ENCODE peak calls at places on chromosomes 12 and 14, in five cellular contexts. B is dorsolateral prefrontal cortex, E is breast epithelium, Y is testis, H is cardiac muscle cell. I is an unnamed sample.

GRCh38 chr12:20128926-20129325 is 239.4 kb upstream of the PDE3A start:
- DNase-seq in B (no peak), Y (no peak), H (no peak), E (no peak), I (no peak)

GRCh38 chr12:53049582-53050318 is at the start of gene TNS2:
- DNase-seq in E (peak; percentile 69), Y (peak; percentile 85), B (peak; percentile 33), H (peak; percentile 35), I (peak; percentile 70)

GRCh38 chr14:97410667-97411286 is 613.6 kb downstream of the VRK1 start:
- DNase-seq in H (no peak), Y (no peak), B (no peak), E (no peak), I (no peak)

GRCh38 chr14:100066984-100067383 is 1.8 kb downstream of the EVL start:
- DNase-seq in Y (no peak), E (no peak), B (no peak), H (no peak), I (no peak)

GRCh38 chr12:118813778-118814359 is 167.5 kb upstream of the SRRM4 start:
- DNase-seq in Y (no peak), B (no peak), H (peak; percentile 45), E (no peak), I (no peak)

GRCh38 chr12:101663298-101663697 is 34.1 kb upstream of the CHPT1 start:
- DNase-seq in Y (no peak), E (no peak), B (no peak), H (no peak), I (no peak)

GRCh38 chr14:28707814-28708213 is 58.8 kb upstream of the FOXG1 start:
- DNase-seq in H (no peak), Y (no peak), E (no peak), B (no peak), I (no peak)

GRCh38 chr12:92416385-92416812 is 270.8 kb upstream of the BTG1 start:
- DNase-seq in Y (no peak), E (no peak), H (peak; percentile 69), B (no peak), I (no peak)

GRCh38 chr12:95385246-95385645 is 88.7 kb upstream of the METAP2 start:
- DNase-seq in B (no peak), Y (peak; percentile 26), H (no peak), E (no peak), I (no peak)

GRCh38 chr12:128947199-128947598 is 93.9 kb downstream of the GLT1D1 start:
- DNase-seq in H (no peak), E (no peak), Y (no peak), B (no peak), I (no peak)

GRCh38 chr12:56529656-56530055 is 8.0 kb downstream of the RBMS2 start:
- DNase-seq in Y (no peak), H (no peak), E (no peak), B (no peak), I (no peak)

GRCh38 chr14:34754687-34755086 is 40.3 kb upstream of the CFL2 start:
- DNase-seq in H (no peak), E (no peak), Y (no peak), B (no peak), I (no peak)

GRCh38 chr12:29245246-29245645 is 96.2 kb downstream of the FAR2 start:
- DNase-seq in Y (no peak), B (no peak), H (no peak), E (no peak), I (no peak)

GRCh38 chr14:95915326-95915725 is 38.7 kb downstream of the TUNAR start:
- DNase-seq in B (no peak), E (no peak), Y (no peak), H (no peak), I (peak; percentile 71)

GRCh38 chr12:79546461-79547043 is 144.2 kb downstream of the PAWR start:
- DNase-seq in E (no peak), Y (no peak), B (no peak), H (no peak), I (no peak)

GRCh38 chr12:56931474-56931978 is 2.7 kb downstream of the SDR9C7 start:
- DNase-seq in H (peak; percentile 50), B (no peak), Y (peak; percentile 44), E (no peak), I (peak; percentile 35)

GRCh38 chr12:95637471-95638155 is 86.3 kb upstream of the USP44 start:
- DNase-seq in H (no peak), B (no peak), Y (no peak), E (no peak), I (no peak)

GRCh38 chr14:93047661-93048060 is 68.1 kb downstream of the ITPK1 start:
- DNase-seq in E (no peak), H (no peak), B (no peak), Y (no peak), I (no peak)

GRCh38 chr12:92080390-92081285 is 65.0 kb downstream of the BTG1 start:
- DNase-seq in E (no peak), H (peak; percentile 72), B (no peak), Y (no peak), I (no peak)

GRCh38 chr12:28242888-28243633 is 52.8 kb downstream of the CCDC91 start:
- DNase-seq in E (no peak), B (no peak), H (no peak), Y (no peak), I (no peak)

GRCh38 chr14:69483765-69484443 is 624 bp upstream of the PLEKHD1 start:
- DNase-seq in H (peak; percentile 53), E (peak; percentile 57), Y (peak; percentile 34), B (no peak), I (no peak)

GRCh38 chr14:64729386-64730060 is 25.3 kb downstream of the PLEKHG3 start:
- DNase-seq in E (no peak), B (no peak), Y (no peak), H (no peak), I (no peak)

GRCh38 chr14:55921516-55921915 is 196.7 kb upstream of the PELI2 start:
- DNase-seq in H (no peak), Y (no peak), B (no peak), E (no peak), I (no peak)

GRCh38 chr12:110965574-110965973 is 45.2 kb upstream of the MYL2 start:
- DNase-seq in B (no peak), Y (peak; percentile 86), E (no peak), H (no peak), I (peak; percentile 72)

GRCh38 chr14:81233615-81234014 is 12.9 kb upstream of the GTF2A1 start:
- DNase-seq in B (no peak), E (no peak), H (no peak), Y (no peak), I (no peak)

GRCh38 chr12:30988887-30989286 is 62.3 kb downstream of the TSPAN11 start:
- DNase-seq in E (no peak), B (no peak), Y (no peak), H (no peak), I (no peak)

GRCh38 chr12:60522684-60523083 is 926.9 kb downstream of the SLC16A7 start:
- DNase-seq in E (no peak), B (peak; percentile 53), Y (no peak), H (no peak), I (no peak)

GRCh38 chr14:56199095-56199975 is 81.1 kb downstream of the PELI2 start:
- DNase-seq in H (no peak), E (no peak), Y (peak; percentile 76), B (no peak), I (no peak)

GRCh38 chr12:52495385-52495784 is 2.3 kb upstream of the KRT6A start:
- DNase-seq in H (peak; percentile 53), B (no peak), Y (peak; percentile 38), E (no peak), I (no peak)

GRCh38 chr12:54409267-54409666 is 9.8 kb downstream of the ITGA5 start:
- DNase-seq in E (no peak), H (no peak), B (no peak), Y (no peak), I (no peak)

GRCh38 chr14:105529506-105530445 is 3.4 kb downstream of the TMEM121 start:
- DNase-seq in E (no peak), B (no peak), Y (no peak), H (no peak), I (no peak)

DNA sequence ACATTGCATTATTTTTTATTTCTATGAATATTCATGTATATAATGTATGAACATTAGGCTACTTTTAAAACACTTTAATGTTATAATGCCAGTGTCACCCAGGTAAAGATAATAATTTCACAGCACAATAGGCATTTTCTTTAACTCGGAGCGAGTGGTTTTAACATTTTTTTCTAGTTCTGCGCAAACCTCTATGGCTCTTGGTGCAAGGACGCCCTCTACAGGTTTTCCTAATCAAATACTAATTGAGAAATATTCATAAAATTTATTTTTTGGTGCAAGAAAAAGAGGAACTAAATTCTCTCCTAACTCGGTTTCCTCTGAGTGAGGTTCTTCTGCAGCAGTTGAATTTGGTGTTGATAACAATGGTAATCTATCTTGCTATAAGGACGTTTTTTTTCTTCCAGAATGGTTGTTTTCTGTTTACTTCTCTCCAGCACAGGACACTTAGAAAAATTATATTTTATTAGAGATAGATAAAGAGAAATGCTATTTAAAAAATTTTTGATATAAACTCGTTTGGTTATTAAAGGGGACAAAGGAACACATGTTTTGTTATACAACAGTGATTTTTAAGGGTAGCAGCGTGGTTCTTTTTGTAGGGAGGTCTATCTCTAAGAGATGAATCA is 2.4 kb upstream of the WIF1 start:
- DNase-seq in Y (no peak), B (no peak), H (peak; percentile 68), E (no peak), I (no peak)
- H3K27me3 ChIP-seq in Y (no peaks in the 10 kb centered on the region), B (peaks cover 65% of the 10 kb centered on the region), H (peaks cover 64% of the 10 kb centered on the region), E (peaks cover 55% of the 10 kb centered on the region), I (peaks cover 22% of the 10 kb centered on the region)

GRCh38 chr12:130956009-130956408 is 2.3 kb downstream of the ADGRD1 start:
- DNase-seq in B (no peak), H (no peak), Y (no peak), E (no peak), I (no peak)
- H3K4me3 ChIP-seq in B (no peak overlapping the region), H (peak overlapping the region; percentile 50), Y (peak overlapping the region; percentile 32), E (peak overlapping the region; percentile 7), I (no peak overlapping the region)

DNA sequence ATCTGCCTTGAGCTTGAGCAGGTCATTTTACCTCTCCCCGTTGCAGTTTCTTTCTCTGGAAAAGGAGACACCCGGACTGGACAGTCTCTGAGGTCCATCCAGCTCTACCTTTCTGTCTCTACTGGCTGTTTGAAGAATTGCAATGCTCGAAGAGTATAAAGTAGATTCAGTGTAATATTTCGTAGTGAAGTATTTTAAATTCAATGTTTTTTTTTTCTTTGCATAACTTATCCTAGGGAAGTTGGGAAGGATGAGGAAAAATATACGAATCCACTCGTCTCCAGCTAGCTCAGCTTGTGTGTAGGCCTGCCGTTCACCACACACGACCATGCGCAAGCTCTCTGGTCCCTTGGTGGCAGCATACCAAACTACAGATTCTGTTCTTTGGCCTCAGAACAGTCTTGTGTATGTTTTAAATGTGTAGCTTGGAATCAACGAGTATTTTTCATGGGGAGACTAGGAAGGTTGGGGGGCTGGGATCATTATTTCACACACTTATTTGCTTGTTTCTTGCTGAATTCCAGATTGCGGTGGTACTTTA is 307.9 kb downstream of the CACNA1C start:
- DNase-seq in B (no peak), E (no peak), H (no peak), Y (no peak), I (no peak)
- TF ChIP-seq CTCF in B (no peak), E (no peak), H (peak; percentile 27), Y (no peak), I (peak; percentile 3)

GRCh38 chr14:72892879-72893635 is 844 bp downstream of the DPF3 start:
- DNase-seq in B (no peak), H (peak; percentile 46), E (no peak), Y (peak; percentile 45), I (peak; percentile 53)

GRCh38 chr14:72894323-72894622 is 372 bp upstream of the DPF3 start:
- DNase-seq in H (no peak), Y (no peak), B (no peak), E (no peak), I (no peak)

GRCh38 chr14:72894623-72895378 is 900 bp upstream of the DPF3 start:
- DNase-seq in B (no peak), H (peak; percentile 82), E (no peak), Y (peak; percentile 23), I (peak; percentile 34)

GRCh38 chr14:72892103-72892878 is 1.6 kb downstream of the DPF3 start:
- DNase-seq in Y (peak; percentile 33), E (no peak), B (no peak), H (peak; percentile 82), I (no peak)

GRCh38 chr14:72893636-72894322 is at the start of gene DPF3:
- DNase-seq in Y (peak; percentile 99), B (peak; percentile 99), H (peak; percentile 99), E (peak; percentile 94), I (peak; percentile 96)
- H3K27me3 ChIP-seq in Y (no peaks in the 10 kb centered on the region), B (no peaks in the 10 kb centered on the region), H (peaks cover 3% of the 10 kb centered on the region), E (peaks cover 6% of the 10 kb centered on the region), I (peaks cover 5% of the 10 kb centered on the region)

I was measured in WERI-Rb-1.